ENCODE peak calls at places on chromosomes 4 and X, in seven cellular contexts. R, D, B, G, S, L and C are unnamed samples.

GRCh38 chr4:61614256-61614655 is 414.1 kb downstream of the ADGRL3 start:
- DNase-seq in D (no peak), G (no peak), R (no peak), B (no peak), L (no peak), S (no peak), C (no peak)

GRCh38 chr4:121070696-121071639 is 1.4 kb downstream of the NDNF start:
- DNase-seq in D (peak; percentile 79), B (peak; percentile 73), S (no peak), G (no peak), L (no peak), R (peak; percentile 67), C (no peak)

GRCh38 chr4:139890810-139891209 is 225.2 kb downstream of the MGST2 start:
- DNase-seq in L (no peak), D (no peak), G (no peak), B (no peak), S (no peak), R (no peak), C (no peak)

GRCh38 chr4:2047031-2047660 is 12.0 kb upstream of the NAT8L start:
- DNase-seq in B (no peak), G (no peak), L (peak; percentile 25), S (no peak), D (no peak), R (no peak), C (no peak)

GRCh38 chrX:119501511-119502148 is 33.4 kb downstream of the SLC25A5 start:
- DNase-seq in L (no peak), G (no peak), B (no peak), R (no peak), D (no peak), S (no peak), C (no peak)

GRCh38 chrX:12949205-12949926 is 25.5 kb upstream of the TMSB4X start:
- DNase-seq in S (no peak), R (no peak), G (no peak), L (no peak), B (no peak), D (peak; percentile 40), C (no peak)

GRCh38 chr4:76740866-76741662 is 156.9 kb downstream of the SOWAHB start:
- DNase-seq in G (no peak), L (no peak), S (no peak), B (peak; percentile 53), R (no peak), D (no peak), C (no peak)

GRCh38 chr4:183443609-183444148 is 757 bp upstream of the CDKN2AIP start:
- DNase-seq in L (no peak), B (no peak), D (peak; percentile 73), R (no peak), S (peak; percentile 49), G (peak; percentile 34), C (peak; percentile 83)

GRCh38 chrX:51759055-51759454 is 15.8 kb downstream of the GSPT2 start:
- DNase-seq in L (no peak), G (no peak), S (no peak), B (no peak), D (no peak), R (no peak), C (no peak)

GRCh38 chrX:18674788-18675735 is 3.2 kb upstream of the RS1 start:
- DNase-seq in B (peak; percentile 86), D (peak; percentile 75), G (peak; percentile 73), L (peak; percentile 74), S (peak; percentile 73), R (peak; percentile 76), C (peak; percentile 80)

GRCh38 chrX:118779581-118779980 is 44.0 kb upstream of the ZCCHC12 start:
- DNase-seq in R (no peak), L (no peak), D (no peak), G (no peak), S (no peak), B (no peak), C (no peak)

GRCh38 chr4:2275546-2276251 is 13.8 kb upstream of the MXD4 start:
- DNase-seq in B (no peak), L (no peak), D (no peak), R (no peak), G (no peak), S (no peak), C (no peak)

GRCh38 chr4:127284236-127284635 is 348.5 kb upstream of the INTU start:
- DNase-seq in D (no peak), G (no peak), L (no peak), R (no peak), B (no peak), S (no peak), C (no peak)

GRCh38 chrX:123267220-123267619 is 83.1 kb downstream of the GRIA3 start:
- DNase-seq in R (no peak), G (no peak), S (no peak), D (no peak), B (no peak), L (no peak), C (no peak)

GRCh38 chr4:38860788-38861424 is 4.3 kb upstream of the TLR6 start:
- DNase-seq in B (peak; percentile 60), G (no peak), D (peak; percentile 58), R (peak; percentile 48), L (peak; percentile 52), S (peak; percentile 67), C (no peak)

GRCh38 chr4:153465922-153466636 is at the start of gene TMEM131L:
- DNase-seq in L (peak; percentile 78), S (peak; percentile 73), R (peak; percentile 73), D (peak; percentile 76), B (peak; percentile 87), G (peak; percentile 61), C (peak; percentile 82)

GRCh38 chr4:138225477-138225876 is 16.7 kb downstream of the SLC7A11 start:
- DNase-seq in R (no peak), B (no peak), S (no peak), L (no peak), G (no peak), D (no peak), C (no peak)

GRCh38 chr4:168839758-168840385 is 170.2 kb downstream of the CBR4 start:
- DNase-seq in R (no peak), D (no peak), B (no peak), S (no peak), G (peak; percentile 66), L (no peak), C (no peak)

GRCh38 chr4:117085185-117085701 is at the start of gene TRAM1L1:
- DNase-seq in R (peak; percentile 58), L (peak; percentile 61), B (peak; percentile 82), S (no peak), D (peak; percentile 94), G (peak; percentile 19), C (peak; percentile 71)

GRCh38 chr4:58561170-58561569 is 1451.0 kb upstream of the IGFBP7 start:
- DNase-seq in R (no peak), G (no peak), D (no peak), L (no peak), S (no peak), B (no peak), C (no peak)

GRCh38 chr4:83561381-83561780 is 25.5 kb downstream of the GPAT3 start:
- DNase-seq in R (peak; percentile 52), B (no peak), L (peak; percentile 50), S (no peak), G (no peak), D (no peak), C (no peak)

GRCh38 chr4:37892641-37893040 is 1.8 kb downstream of the TBC1D1 start:
- DNase-seq in G (no peak), L (peak; percentile 52), R (no peak), S (peak; percentile 74), D (no peak), B (no peak), C (no peak)

GRCh38 chr4:113468165-113469022 is 293.1 kb downstream of the CAMK2D start:
- DNase-seq in B (no peak), S (peak; percentile 31), R (peak; percentile 76), L (peak; percentile 88), G (peak; percentile 92), D (peak; percentile 89), C (peak; percentile 93)

GRCh38 chr4:10981611-10982010 is 297.0 kb upstream of the CLNK start:
- DNase-seq in B (no peak), R (no peak), L (no peak), G (no peak), S (no peak), D (no peak), C (no peak)
- H3K27ac ChIP-seq in B (no peak overlapping the region), R (no peak overlapping the region), L (no peak overlapping the region), G (no peak overlapping the region), S (no peak overlapping the region), D (no peak overlapping the region), C (no peak overlapping the region)

DNA sequence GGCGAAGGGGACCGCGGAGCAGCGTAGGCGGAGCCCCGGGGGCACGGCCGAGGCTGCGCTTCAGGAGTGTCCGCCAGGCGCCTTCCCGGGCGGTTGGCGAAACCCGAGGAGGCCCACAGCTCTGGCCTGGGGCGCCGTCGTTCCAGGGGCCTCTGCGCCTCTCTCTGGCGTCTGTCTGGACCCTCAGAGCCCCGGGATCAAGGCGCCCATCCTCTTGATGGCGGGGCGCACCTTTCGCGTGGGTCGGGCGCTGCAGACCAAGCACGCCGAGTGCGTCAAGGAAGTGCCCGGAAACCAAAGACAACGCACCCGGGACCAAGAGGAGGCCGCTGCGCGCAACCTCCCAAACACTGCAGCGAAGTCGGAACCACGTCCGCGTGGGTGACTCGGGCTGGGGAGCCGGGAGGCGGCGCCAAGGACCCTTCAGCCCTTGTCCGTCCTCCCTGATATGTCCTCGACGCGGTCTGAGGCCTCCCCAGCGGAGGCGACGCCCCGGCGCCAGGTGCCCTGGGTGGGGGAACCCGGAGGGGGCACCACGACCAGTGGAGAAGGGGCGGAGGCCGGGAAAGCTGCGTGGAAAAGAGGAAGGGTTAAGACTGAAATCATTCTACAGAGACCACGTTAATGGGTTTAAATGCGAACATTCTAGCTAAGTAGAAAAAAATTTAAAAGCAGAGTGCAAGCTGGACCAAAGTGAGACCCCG is 9.9 kb downstream of the HMX1 start:
- DNase-seq in L (no peak), R (no peak), B (no peak), S (no peak), G (no peak), D (no peak), C (no peak)
- H3K4me3 ChIP-seq in L (no peak overlapping the region), R (no peak overlapping the region), B (peak overlapping the region; percentile 26), S (no peak overlapping the region), G (no peak overlapping the region), D (no peak overlapping the region), C (no peak overlapping the region)

DNA sequence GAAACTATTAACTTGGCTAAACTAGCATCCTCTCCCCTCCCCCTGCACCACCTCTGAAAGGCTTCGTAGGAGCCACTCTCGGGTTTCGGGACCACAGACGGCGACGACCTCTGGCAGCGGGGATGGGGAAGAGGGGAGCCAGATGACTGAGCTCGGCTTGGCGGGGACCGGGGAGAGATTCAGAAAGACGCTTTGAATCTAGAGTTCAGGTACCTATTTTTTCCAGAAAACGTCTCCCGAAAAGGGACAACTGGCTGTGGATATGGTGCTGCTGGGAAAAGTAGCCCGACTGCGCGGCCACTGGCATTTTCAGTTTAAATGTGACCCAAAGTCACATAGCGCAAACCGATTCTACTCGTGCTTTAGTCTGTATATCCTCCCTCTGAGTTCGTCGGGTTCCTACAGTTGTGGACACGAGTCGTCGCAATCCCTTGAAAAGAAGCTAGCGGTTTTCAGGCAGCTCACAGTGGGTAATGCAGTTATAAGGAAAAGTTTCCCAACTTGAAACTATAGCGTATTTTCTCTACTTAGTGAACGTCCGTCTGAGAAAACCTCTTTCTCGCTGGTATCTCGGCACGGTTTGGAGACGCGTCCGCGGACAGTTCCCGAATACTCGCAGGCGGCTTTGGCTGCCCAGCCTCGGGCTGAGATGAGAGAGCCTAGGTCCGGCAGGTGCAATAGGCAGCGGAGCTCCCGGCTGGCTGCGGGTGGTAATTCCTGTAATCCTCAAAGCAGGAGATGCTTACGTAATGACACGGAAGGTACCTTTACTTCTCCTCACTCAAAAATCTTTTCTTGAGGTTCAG is 1.3 kb downstream of the PARM1 start:
- DNase-seq in S (peak; percentile 21), D (peak; percentile 68), R (peak; percentile 64), B (peak; percentile 83), G (peak; percentile 35), L (peak; percentile 69), C (peak; percentile 76)
- H3K27ac ChIP-seq in S (peak overlapping the region; percentile 79), D (peak overlapping the region; percentile 61), R (peak overlapping the region; percentile 70), B (peak overlapping the region; percentile 92), G (peak overlapping the region; percentile 84), L (peak overlapping the region; percentile 82), C (peak overlapping the region; percentile 84)

GRCh38 chr4:124414641-124415040 is 297.9 kb downstream of the ANKRD50 start:
- DNase-seq in S (no peak), L (no peak), G (no peak), B (no peak), R (no peak), D (no peak), C (no peak)
- H3K4me3 ChIP-seq in S (no peak overlapping the region), L (no peak overlapping the region), G (no peak overlapping the region), B (no peak overlapping the region), R (no peak overlapping the region), D (no peak overlapping the region), C (no peak overlapping the region)